ENCODE peak calls at places on chromosomes 12 and 14, in seven cellular contexts. One of them, this sample, is unnamed.

GRCh38 chr14:72892103-72892878 is 1.6 kb downstream of the DPF3 start:
- DNase-seq in hepatocyte: peak
- DNase-seq in pancreas: no peak
- DNase-seq in CD8-positive, alpha-beta T cell: peak
- DNase-seq in uterus: no peak
- DNase-seq in tibial artery: no peak
- DNase-seq in stomach: no peak
- DNase-seq in this sample: no peak

GRCh38 chr12:62683724-62684501 is 217.3 kb downstream of the MON2 start:
- DNase-seq in hepatocyte: peak
- DNase-seq in pancreas: no peak
- DNase-seq in CD8-positive, alpha-beta T cell: no peak
- DNase-seq in uterus: peak
- DNase-seq in tibial artery: peak
- DNase-seq in stomach: no peak
- DNase-seq in this sample: no peak

GRCh38 chr14:95765016-95765415 is 51.1 kb upstream of the TCL1A start:
- DNase-seq in hepatocyte: no peak
- DNase-seq in pancreas: no peak
- DNase-seq in CD8-positive, alpha-beta T cell: no peak
- DNase-seq in uterus: no peak
- DNase-seq in tibial artery: no peak
- DNase-seq in stomach: no peak
- DNase-seq in this sample: no peak

GRCh38 chr12:13350946-13351345 is 154.4 kb downstream of the EMP1 start:
- DNase-seq in hepatocyte: no peak
- DNase-seq in pancreas: no peak
- DNase-seq in CD8-positive, alpha-beta T cell: no peak
- DNase-seq in uterus: no peak
- DNase-seq in tibial artery: no peak
- DNase-seq in stomach: no peak
- DNase-seq in this sample: no peak

GRCh38 chr12:75389061-75389460 is 1.8 kb upstream of the GLIPR1L2 start:
- DNase-seq in hepatocyte: no peak
- DNase-seq in pancreas: no peak
- DNase-seq in CD8-positive, alpha-beta T cell: no peak
- DNase-seq in uterus: no peak
- DNase-seq in tibial artery: no peak
- DNase-seq in stomach: no peak
- DNase-seq in this sample: no peak

GRCh38 chr12:59620326-59620725 is 24.5 kb downstream of the SLC16A7 start:
- DNase-seq in hepatocyte: no peak
- DNase-seq in pancreas: no peak
- DNase-seq in CD8-positive, alpha-beta T cell: no peak
- DNase-seq in uterus: no peak
- DNase-seq in tibial artery: no peak
- DNase-seq in stomach: no peak
- DNase-seq in this sample: no peak

GRCh38 chr12:64387201-64387816 is 3.2 kb downstream of the C12orf56 start:
- DNase-seq in hepatocyte: peak
- DNase-seq in pancreas: no peak
- DNase-seq in CD8-positive, alpha-beta T cell: no peak
- DNase-seq in uterus: no peak
- DNase-seq in tibial artery: no peak
- DNase-seq in stomach: no peak
- DNase-seq in this sample: no peak

GRCh38 chr14:51823706-51824105 is 36.7 kb upstream of the GNG2 start:
- DNase-seq in hepatocyte: no peak
- DNase-seq in pancreas: no peak
- DNase-seq in CD8-positive, alpha-beta T cell: no peak
- DNase-seq in uterus: no peak
- DNase-seq in tibial artery: no peak
- DNase-seq in stomach: no peak
- DNase-seq in this sample: no peak

GRCh38 chr14:53027562-53027961 is 76.7 kb upstream of the FERMT2 start:
- DNase-seq in hepatocyte: no peak
- DNase-seq in pancreas: no peak
- DNase-seq in CD8-positive, alpha-beta T cell: no peak
- DNase-seq in uterus: no peak
- DNase-seq in tibial artery: no peak
- DNase-seq in stomach: no peak
- DNase-seq in this sample: no peak

GRCh38 chr12:93624595-93625294 is 52.3 kb downstream of the SOCS2 start:
- DNase-seq in hepatocyte: peak
- DNase-seq in pancreas: no peak
- DNase-seq in CD8-positive, alpha-beta T cell: no peak
- DNase-seq in uterus: no peak
- DNase-seq in tibial artery: no peak
- DNase-seq in stomach: no peak
- DNase-seq in this sample: no peak

GRCh38 chr12:21852251-21852650 is 77.7 kb upstream of the KCNJ8 start:
- DNase-seq in hepatocyte: no peak
- DNase-seq in pancreas: no peak
- DNase-seq in CD8-positive, alpha-beta T cell: no peak
- DNase-seq in uterus: no peak
- DNase-seq in tibial artery: no peak
- DNase-seq in stomach: no peak
- DNase-seq in this sample: no peak

GRCh38 chr14:29648045-29648444 is 279.6 kb downstream of the PRKD1 start:
- DNase-seq in hepatocyte: no peak
- DNase-seq in pancreas: no peak
- DNase-seq in CD8-positive, alpha-beta T cell: no peak
- DNase-seq in uterus: no peak
- DNase-seq in tibial artery: no peak
- DNase-seq in stomach: no peak
- DNase-seq in this sample: no peak

GRCh38 chr12:129902371-129903091 is 1.3 kb downstream of the TMEM132D start:
- DNase-seq in hepatocyte: no peak
- DNase-seq in pancreas: no peak
- DNase-seq in CD8-positive, alpha-beta T cell: no peak
- DNase-seq in uterus: no peak
- DNase-seq in tibial artery: no peak
- DNase-seq in stomach: no peak
- DNase-seq in this sample: no peak

DNA sequence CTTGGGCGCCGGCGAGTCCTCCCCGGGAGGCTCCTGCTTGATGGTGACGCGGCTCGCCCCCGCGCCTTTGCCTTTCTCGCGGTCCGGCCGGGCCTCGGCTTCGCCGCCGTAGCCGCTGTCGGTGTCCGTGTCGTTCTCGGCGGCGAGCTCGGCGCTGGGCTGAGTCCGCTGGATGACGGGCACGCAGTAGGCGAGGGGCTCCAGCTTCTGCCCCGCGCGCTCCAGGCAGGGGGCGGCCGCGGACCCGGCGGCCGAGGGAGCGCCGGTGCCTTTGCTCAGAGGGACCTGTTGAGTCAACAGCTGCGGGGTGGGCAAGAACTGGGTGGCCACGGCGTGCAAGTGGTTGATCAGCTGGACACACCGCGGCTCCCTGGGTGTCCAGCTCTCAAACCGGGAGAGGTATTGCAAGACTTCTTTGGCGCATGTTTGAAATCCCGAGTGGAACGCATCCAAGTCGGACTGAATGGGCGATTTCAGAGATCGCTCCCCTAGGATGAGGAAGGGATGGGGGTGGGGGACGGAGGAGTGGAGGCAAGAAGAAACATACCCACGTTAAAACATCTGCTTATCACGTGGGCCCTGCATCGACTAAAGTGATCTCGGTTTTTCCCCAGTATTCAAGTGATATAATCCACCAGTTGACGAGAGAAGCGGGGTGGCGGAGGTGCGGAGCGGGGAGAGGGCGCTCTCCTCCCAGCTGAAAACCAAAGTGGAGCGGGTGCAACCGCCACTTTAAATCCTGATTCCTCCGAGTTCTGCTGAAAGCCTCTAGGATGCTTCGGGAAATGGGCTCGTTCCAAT is 2.0 kb downstream of the BHLHE41 start:
- DNase-seq in hepatocyte: peak
- DNase-seq in pancreas: peak
- DNase-seq in CD8-positive, alpha-beta T cell: no peak
- DNase-seq in uterus: peak
- DNase-seq in tibial artery: peak
- DNase-seq in stomach: peak
- DNase-seq in this sample: peak
- TF ChIP-seq CTCF in hepatocyte: peak
- TF ChIP-seq CTCF in pancreas: no peak
- TF ChIP-seq CTCF in CD8-positive, alpha-beta T cell: no peak
- TF ChIP-seq CTCF in uterus: peak
- TF ChIP-seq CTCF in tibial artery: no peak
- TF ChIP-seq CTCF in stomach: no peak
- TF ChIP-seq CTCF in this sample: no peak

DNA sequence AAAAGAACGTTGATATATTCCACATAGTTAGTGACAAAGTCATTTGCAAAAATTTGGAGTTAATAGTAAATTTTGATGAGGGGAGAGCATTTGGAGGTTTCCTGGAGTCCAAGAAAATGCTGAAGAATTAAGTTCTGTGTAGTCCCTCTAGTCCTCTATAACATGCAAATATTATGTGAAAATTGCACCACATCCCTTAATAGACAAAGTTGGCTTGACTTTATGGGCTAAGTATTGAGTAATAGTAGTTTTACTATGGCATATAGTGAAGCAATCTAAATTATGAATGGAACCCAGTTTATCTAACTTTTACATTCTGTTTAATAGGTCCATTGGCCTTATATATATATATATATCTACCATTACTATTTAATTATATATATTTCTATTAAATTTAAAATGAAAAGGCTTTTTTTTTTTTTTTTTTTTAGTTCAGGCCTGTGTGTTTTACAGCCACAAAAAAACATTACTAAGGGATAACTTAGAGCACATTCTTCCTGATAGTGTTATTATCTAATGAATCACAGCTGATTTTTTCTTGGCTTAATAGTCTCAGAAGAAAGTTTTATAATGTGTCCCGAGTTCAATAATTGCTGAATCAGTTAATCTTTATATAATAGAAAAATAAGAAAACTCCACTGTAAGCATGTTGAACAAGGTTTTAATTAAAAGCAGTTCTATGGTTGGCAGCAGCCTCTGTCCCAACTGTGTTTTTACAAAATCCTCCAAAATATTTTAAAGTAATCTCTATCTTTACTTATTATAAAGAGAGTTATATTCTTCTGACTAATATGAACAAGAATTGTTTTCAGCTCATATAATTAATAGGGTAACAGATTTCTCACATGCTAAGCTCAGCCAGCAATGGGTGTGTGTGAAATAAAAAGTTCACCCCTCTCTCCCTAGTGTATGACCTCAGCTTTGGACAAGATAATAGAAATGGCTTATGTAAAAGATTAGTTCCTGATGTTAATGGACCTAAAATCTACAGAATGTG is 66.7 kb upstream of the DCN start:
- DNase-seq in hepatocyte: no peak
- DNase-seq in pancreas: no peak
- DNase-seq in CD8-positive, alpha-beta T cell: no peak
- DNase-seq in uterus: no peak
- DNase-seq in tibial artery: no peak
- DNase-seq in stomach: no peak
- DNase-seq in this sample: no peak
- H3K27ac ChIP-seq in hepatocyte: peak
- H3K27ac ChIP-seq in pancreas: no peak
- H3K27ac ChIP-seq in CD8-positive, alpha-beta T cell: no peak
- H3K27ac ChIP-seq in uterus: peak
- H3K27ac ChIP-seq in tibial artery: no peak
- H3K27ac ChIP-seq in stomach: peak
- H3K27ac ChIP-seq in this sample: peak

DNA sequence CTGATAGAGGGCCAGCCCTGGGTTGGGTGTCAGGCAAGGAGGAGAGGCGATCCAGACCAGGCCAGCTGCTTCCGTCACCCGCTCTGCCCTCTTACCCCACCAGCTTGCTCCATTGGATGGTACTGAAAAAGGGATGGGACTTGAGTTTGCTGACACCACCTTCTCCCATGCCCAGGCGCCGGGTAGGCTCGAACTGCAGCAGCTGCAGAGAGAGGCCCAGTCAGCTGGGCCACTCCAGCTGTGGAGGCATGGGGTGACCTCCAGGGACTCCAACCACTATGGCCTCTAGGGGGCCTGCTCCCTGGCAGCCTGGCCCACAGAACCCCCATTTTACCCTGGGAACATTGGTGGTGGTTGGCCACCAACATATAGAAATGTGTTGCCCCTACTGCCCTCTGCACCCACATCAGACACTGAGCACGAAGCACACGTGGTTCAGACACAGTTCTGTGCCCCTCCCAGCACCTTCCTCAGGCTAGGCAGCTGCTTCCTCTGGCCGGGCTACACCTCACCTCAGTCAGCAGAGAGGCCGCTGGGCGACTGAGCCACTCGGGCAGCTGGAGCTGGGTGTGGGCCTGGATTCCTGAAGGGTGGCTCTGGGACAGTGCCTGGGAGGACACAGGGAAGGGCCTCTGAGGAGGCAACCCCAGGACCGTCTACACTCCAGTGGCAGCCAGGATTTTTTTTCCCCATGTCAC is 16.0 kb downstream of the RPS6KL1 start:
- DNase-seq in hepatocyte: no peak
- DNase-seq in pancreas: no peak
- DNase-seq in CD8-positive, alpha-beta T cell: no peak
- DNase-seq in uterus: no peak
- DNase-seq in tibial artery: no peak
- DNase-seq in stomach: no peak
- DNase-seq in this sample: no peak
- TF ChIP-seq CTCF in hepatocyte: no peak
- TF ChIP-seq CTCF in pancreas: no peak
- TF ChIP-seq CTCF in CD8-positive, alpha-beta T cell: no peak
- TF ChIP-seq CTCF in uterus: no peak
- TF ChIP-seq CTCF in tibial artery: no peak
- TF ChIP-seq CTCF in stomach: no peak
- TF ChIP-seq CTCF in this sample: no peak

GRCh38 chr12:120784804-120785203 is 59.2 kb downstream of the ACADS start:
- DNase-seq in hepatocyte: no peak
- DNase-seq in pancreas: no peak
- DNase-seq in CD8-positive, alpha-beta T cell: no peak
- DNase-seq in uterus: no peak
- DNase-seq in tibial artery: no peak
- DNase-seq in stomach: no peak
- DNase-seq in this sample: no peak

GRCh38 chr12:120787889-120788288 is 62.3 kb downstream of the ACADS start:
- DNase-seq in hepatocyte: no peak
- DNase-seq in pancreas: no peak
- DNase-seq in CD8-positive, alpha-beta T cell: no peak
- DNase-seq in uterus: no peak
- DNase-seq in tibial artery: no peak
- DNase-seq in stomach: no peak
- DNase-seq in this sample: no peak

GRCh38 chr12:120783197-120783596 is 57.6 kb downstream of the ACADS start:
- DNase-seq in hepatocyte: no peak
- DNase-seq in pancreas: no peak
- DNase-seq in CD8-positive, alpha-beta T cell: no peak
- DNase-seq in uterus: no peak
- DNase-seq in tibial artery: no peak
- DNase-seq in stomach: no peak
- DNase-seq in this sample: no peak
- H3K27ac ChIP-seq in hepatocyte: no peak
- H3K27ac ChIP-seq in pancreas: peak
- H3K27ac ChIP-seq in CD8-positive, alpha-beta T cell: no peak
- H3K27ac ChIP-seq in uterus: no peak
- H3K27ac ChIP-seq in tibial artery: no peak
- H3K27ac ChIP-seq in stomach: peak
- H3K27ac ChIP-seq in this sample: peak

This sample was measured in lower lobe of right lung.